ENCODE peak calls at places on chromosomes 13 and 19, in four cellular contexts. One of them, this sample, is unnamed.
A peak's percentile ranks its signal among the peaks of the same experiment; 100 is the strongest.

GRCh38 chr13:33050161-33050560 is 33.9 kb downstream of the KL start:
- DNase-seq in neural progenitor cell: no peak
- DNase-seq in fibroblast of lung: peak; percentile 10
- DNase-seq in IMR-90: no peak
- DNase-seq in this sample: no peak

GRCh38 chr19:41821003-41821735 is 23.3 kb downstream of the LYPD4 start:
- DNase-seq in neural progenitor cell: peak; percentile 53
- DNase-seq in fibroblast of lung: peak; percentile 10
- DNase-seq in IMR-90: peak; percentile 15
- DNase-seq in this sample: no peak

GRCh38 chr13:100541882-100542545 is 46.6 kb downstream of the GGACT start:
- DNase-seq in neural progenitor cell: peak; percentile 41
- DNase-seq in fibroblast of lung: no peak
- DNase-seq in IMR-90: no peak
- DNase-seq in this sample: no peak

GRCh38 chr19:19368087-19368486 is 37.4 kb upstream of the GATAD2A start:
- DNase-seq in neural progenitor cell: no peak
- DNase-seq in fibroblast of lung: no peak
- DNase-seq in IMR-90: no peak
- DNase-seq in this sample: no peak

GRCh38 chr19:10624585-10624984 is 768 bp upstream of the SLC44A2 start:
- DNase-seq in neural progenitor cell: no peak
- DNase-seq in fibroblast of lung: no peak
- DNase-seq in IMR-90: no peak
- DNase-seq in this sample: no peak

GRCh38 chr13:92387245-92387644 is 839.4 kb upstream of the GPC6 start:
- DNase-seq in neural progenitor cell: no peak
- DNase-seq in fibroblast of lung: no peak
- DNase-seq in IMR-90: no peak
- DNase-seq in this sample: no peak

GRCh38 chr13:107347641-107348369 is 779.9 kb upstream of the ARGLU1 start:
- DNase-seq in neural progenitor cell: no peak
- DNase-seq in fibroblast of lung: no peak
- DNase-seq in IMR-90: no peak
- DNase-seq in this sample: no peak

GRCh38 chr19:32265991-32266390 is 79.4 kb upstream of the ZNF507 start:
- DNase-seq in neural progenitor cell: peak; percentile 25
- DNase-seq in fibroblast of lung: no peak
- DNase-seq in IMR-90: no peak
- DNase-seq in this sample: no peak

GRCh38 chr19:36377541-36378178 is 1.3 kb downstream of the ZFP14 start:
- DNase-seq in neural progenitor cell: no peak
- DNase-seq in fibroblast of lung: no peak
- DNase-seq in IMR-90: no peak
- DNase-seq in this sample: no peak

GRCh38 chr13:76245920-76246319 is 609.8 kb downstream of the LMO7 start:
- DNase-seq in neural progenitor cell: no peak
- DNase-seq in fibroblast of lung: no peak
- DNase-seq in IMR-90: no peak
- DNase-seq in this sample: no peak

GRCh38 chr13:39596685-39597084 is 6.3 kb downstream of the LHFPL6 start:
- DNase-seq in neural progenitor cell: no peak
- DNase-seq in fibroblast of lung: no peak
- DNase-seq in IMR-90: no peak
- DNase-seq in this sample: no peak
- H3K4me2 ChIP-seq in neural progenitor cell: no peak overlapping the region
- H3K4me2 ChIP-seq in fibroblast of lung: peak overlapping the region; percentile 46
- H3K4me2 ChIP-seq in IMR-90: peak overlapping the region; percentile 17
- H3K4me2 ChIP-seq in this sample: no peak overlapping the region

DNA sequence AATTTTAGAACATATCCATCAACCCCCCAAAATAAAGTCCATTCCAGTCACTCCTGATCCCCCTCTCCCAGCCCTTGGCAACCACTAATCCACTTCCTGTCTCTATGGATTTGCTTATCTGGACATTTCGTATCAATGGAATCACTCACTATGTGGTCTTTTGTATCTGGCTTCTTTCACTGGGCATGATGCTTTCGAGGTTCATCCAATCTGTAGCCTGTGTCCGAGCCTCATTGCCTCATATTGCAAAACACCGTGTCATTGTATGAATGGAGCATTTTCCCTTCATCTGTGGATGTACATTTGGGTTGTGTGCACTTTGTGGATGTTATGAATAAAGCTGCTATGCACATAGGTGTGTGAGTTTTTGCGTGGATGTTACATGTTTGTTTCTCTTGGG is 1.4 kb upstream of the FZR1 start:
- DNase-seq in neural progenitor cell: no peak
- DNase-seq in fibroblast of lung: no peak
- DNase-seq in IMR-90: no peak
- DNase-seq in this sample: no peak
- H3K4me2 ChIP-seq in neural progenitor cell: no peak overlapping the region
- H3K4me2 ChIP-seq in fibroblast of lung: no peak overlapping the region
- H3K4me2 ChIP-seq in IMR-90: no peak overlapping the region
- H3K4me2 ChIP-seq in this sample: peak overlapping the region; percentile 94

DNA sequence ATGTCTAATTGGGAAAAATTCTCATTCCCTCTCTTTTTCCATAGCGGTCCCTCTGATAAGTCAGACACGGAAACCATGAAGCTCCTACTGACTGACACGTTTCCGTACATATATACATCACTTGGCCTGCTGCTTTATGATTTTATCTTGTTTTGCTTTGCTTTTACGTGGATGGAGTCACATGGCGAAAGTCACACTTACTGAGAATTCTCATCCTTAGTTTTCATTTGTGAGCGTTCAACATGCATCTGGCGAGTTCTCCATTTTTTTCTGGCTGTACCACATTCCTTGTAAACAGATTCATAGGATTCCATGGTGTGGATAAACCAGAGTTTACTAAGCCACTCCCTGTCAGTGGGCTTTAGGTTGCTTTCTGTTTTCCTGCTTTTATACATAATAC is 21.2 kb downstream of the PGPEP1 start:
- DNase-seq in neural progenitor cell: no peak
- DNase-seq in fibroblast of lung: peak; percentile 17
- DNase-seq in IMR-90: peak; percentile 37
- DNase-seq in this sample: no peak
- H3K4me2 ChIP-seq in neural progenitor cell: no peak overlapping the region
- H3K4me2 ChIP-seq in fibroblast of lung: no peak overlapping the region
- H3K4me2 ChIP-seq in IMR-90: no peak overlapping the region
- H3K4me2 ChIP-seq in this sample: no peak overlapping the region

GRCh38 chr13:114140131-114140908 is 7.9 kb upstream of the RASA3 start:
- DNase-seq in neural progenitor cell: no peak
- DNase-seq in fibroblast of lung: no peak
- DNase-seq in IMR-90: no peak
- DNase-seq in this sample: no peak
- H3K4me2 ChIP-seq in neural progenitor cell: no peak overlapping the region
- H3K4me2 ChIP-seq in fibroblast of lung: no peak overlapping the region
- H3K4me2 ChIP-seq in IMR-90: no peak overlapping the region
- H3K4me2 ChIP-seq in this sample: peak overlapping the region; percentile 69

GRCh38 chr19:17058236-17058635 is 17.0 kb downstream of the HAUS8 start:
- DNase-seq in neural progenitor cell: no peak
- DNase-seq in fibroblast of lung: no peak
- DNase-seq in IMR-90: peak; percentile 46
- DNase-seq in this sample: no peak
- H3K4me2 ChIP-seq in neural progenitor cell: no peak overlapping the region
- H3K4me2 ChIP-seq in fibroblast of lung: no peak overlapping the region
- H3K4me2 ChIP-seq in IMR-90: no peak overlapping the region
- H3K4me2 ChIP-seq in this sample: no peak overlapping the region

DNA sequence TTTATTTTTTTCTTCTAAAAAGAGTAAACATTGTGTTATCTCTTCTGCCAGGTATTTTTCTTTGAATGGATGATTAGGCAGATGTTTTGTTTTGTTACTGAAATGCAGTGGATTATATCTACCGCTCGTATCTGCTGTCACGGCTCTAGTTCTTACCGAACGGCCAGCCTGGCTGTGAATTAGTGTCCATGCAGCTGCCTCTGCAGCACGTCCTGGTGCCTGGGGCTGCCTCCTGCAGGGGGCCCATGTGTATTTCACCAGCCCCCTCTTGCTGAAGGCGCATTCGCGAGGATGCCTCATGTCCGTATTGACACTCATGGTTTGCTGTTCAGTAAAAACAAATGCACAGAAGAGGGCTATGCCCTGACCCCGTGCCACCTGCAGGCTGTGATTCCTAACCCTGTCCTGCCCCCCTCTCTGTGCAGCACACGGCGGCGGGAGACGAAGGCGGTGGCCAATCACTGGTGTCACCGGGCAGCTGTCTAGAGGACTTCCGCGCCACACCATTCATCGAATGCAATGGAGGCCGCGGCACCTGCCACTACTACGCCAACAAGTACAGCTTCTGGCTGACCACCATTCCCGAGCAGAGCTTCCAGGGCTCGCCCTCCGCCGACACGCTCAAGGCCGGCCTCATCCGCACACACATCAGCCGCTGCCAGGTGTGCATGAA is 49.9 kb downstream of the RAB20 start:
- DNase-seq in neural progenitor cell: no peak
- DNase-seq in fibroblast of lung: no peak
- DNase-seq in IMR-90: no peak
- DNase-seq in this sample: no peak
- H3K4me2 ChIP-seq in neural progenitor cell: no peak overlapping the region
- H3K4me2 ChIP-seq in fibroblast of lung: no peak overlapping the region
- H3K4me2 ChIP-seq in IMR-90: no peak overlapping the region
- H3K4me2 ChIP-seq in this sample: no peak overlapping the region

DNA sequence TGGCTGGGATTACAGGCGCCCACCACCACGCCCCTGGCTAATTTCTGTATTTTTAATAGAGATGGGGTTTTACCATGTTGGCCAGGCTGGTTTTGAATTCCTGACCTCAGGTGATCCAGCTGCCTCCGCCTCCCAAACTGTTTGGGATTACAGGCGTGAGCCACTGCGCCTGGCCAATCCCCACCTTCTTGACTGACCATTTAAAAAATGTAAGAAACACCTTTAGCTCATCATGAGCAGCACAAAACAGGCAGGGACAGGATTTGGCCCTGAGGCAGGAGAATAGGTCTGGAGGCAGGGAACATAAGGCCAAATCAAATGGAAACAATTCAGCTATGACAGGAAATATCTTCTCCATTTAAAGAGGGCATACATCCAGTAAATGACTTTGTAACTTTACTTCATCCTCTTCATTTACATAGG is 1.4 kb upstream of the MPV17L2 start:
- DNase-seq in neural progenitor cell: no peak
- DNase-seq in fibroblast of lung: no peak
- DNase-seq in IMR-90: no peak
- DNase-seq in this sample: peak; percentile 49
- H3K4me2 ChIP-seq in neural progenitor cell: peak overlapping the region; percentile 68
- H3K4me2 ChIP-seq in fibroblast of lung: peak overlapping the region; percentile 49
- H3K4me2 ChIP-seq in IMR-90: peak overlapping the region; percentile 86
- H3K4me2 ChIP-seq in this sample: peak overlapping the region; percentile 93

DNA sequence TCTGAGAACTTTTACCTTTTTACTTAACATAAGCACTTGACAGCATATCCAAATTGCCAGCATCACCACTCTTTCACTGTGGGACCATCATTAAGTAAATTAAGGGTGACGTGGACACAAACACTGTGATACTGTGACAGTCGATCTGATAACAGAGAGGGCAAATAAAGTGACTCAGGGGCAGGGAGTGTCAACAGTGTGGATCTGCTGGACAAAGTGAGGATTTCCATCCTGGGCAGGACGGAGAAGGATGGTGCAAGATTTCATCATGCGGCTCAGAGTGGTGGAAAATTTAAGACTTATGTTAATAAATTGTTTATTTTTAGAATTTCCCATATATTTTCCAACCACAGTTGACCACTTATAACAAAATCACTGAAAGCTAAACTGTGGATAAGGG is 60.0 kb upstream of the WDFY2 start:
- DNase-seq in neural progenitor cell: no peak
- DNase-seq in fibroblast of lung: peak; percentile 16
- DNase-seq in IMR-90: peak; percentile 44
- DNase-seq in this sample: no peak
- H3K4me2 ChIP-seq in neural progenitor cell: no peak overlapping the region
- H3K4me2 ChIP-seq in fibroblast of lung: no peak overlapping the region
- H3K4me2 ChIP-seq in IMR-90: peak overlapping the region; percentile 4
- H3K4me2 ChIP-seq in this sample: no peak overlapping the region

DNA sequence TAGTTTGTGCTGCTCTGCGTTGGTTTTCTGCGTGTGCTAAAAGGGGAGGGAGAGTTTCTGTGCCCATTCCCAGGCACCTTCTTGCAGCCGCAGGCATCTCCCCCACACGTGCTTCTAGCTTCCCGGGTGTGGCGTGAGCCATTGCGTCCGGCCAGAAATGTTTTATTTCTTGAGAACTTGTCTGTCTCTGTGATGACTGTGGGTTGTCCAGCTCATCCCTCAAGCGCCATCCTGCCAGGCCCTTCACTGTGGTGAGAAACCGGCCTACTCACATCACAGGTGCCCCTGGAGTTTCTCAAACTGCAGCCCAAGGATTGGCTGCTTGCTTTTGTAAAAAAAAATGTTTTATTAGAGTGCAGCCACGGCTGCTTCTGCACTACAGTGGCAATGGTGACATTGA is 24.2 kb downstream of the EPN1 start:
- DNase-seq in neural progenitor cell: no peak
- DNase-seq in fibroblast of lung: no peak
- DNase-seq in IMR-90: no peak
- DNase-seq in this sample: no peak
- H3K4me2 ChIP-seq in neural progenitor cell: no peak overlapping the region
- H3K4me2 ChIP-seq in fibroblast of lung: no peak overlapping the region
- H3K4me2 ChIP-seq in IMR-90: no peak overlapping the region
- H3K4me2 ChIP-seq in this sample: no peak overlapping the region